ENCODE peak calls at places on chromosome 22, in seven cellular contexts. N, B, H, R, M, J and G are unnamed samples.

GRCh38 chr22:28994522-28994921 is 67.1 kb downstream of the C22orf31 start:
- DNase-seq in N (no peak), B (no peak), H (no peak), R (no peak), M (no peak), J (no peak), G (no peak)

GRCh38 chr22:36862251-36863242 is 1.7 kb downstream of the NCF4 start:
- DNase-seq in N (no peak), B (no peak), H (no peak), R (no peak), M (no peak), J (peak; percentile 64), G (no peak)

GRCh38 chr22:29044657-29045176 is 16.9 kb downstream of the C22orf31 start:
- DNase-seq in N (no peak), B (no peak), H (no peak), R (peak; percentile 44), M (no peak), J (no peak), G (no peak)

GRCh38 chr22:40567626-40568328 is 68.7 kb downstream of the MRTFA start:
- DNase-seq in N (no peak), B (no peak), H (no peak), R (no peak), M (no peak), J (no peak), G (no peak)

GRCh38 chr22:30178180-30179126 is 68.1 kb downstream of the LIF start:
- DNase-seq in N (peak; percentile 18), B (peak; percentile 35), H (no peak), R (no peak), M (no peak), J (no peak), G (no peak)

GRCh38 chr22:26134654-26135330 is 34.5 kb upstream of the SEZ6L start:
- DNase-seq in N (peak; percentile 6), B (no peak), H (no peak), R (no peak), M (no peak), J (no peak), G (no peak)

GRCh38 chr22:19847345-19847632 is 7.4 kb downstream of the GNB1L start:
- DNase-seq in N (no peak), B (no peak), H (no peak), R (no peak), M (no peak), J (no peak), G (no peak)

GRCh38 chr22:44917372-44918165 is 92.2 kb downstream of the PHF21B start:
- DNase-seq in N (no peak), B (no peak), H (no peak), R (no peak), M (no peak), J (peak; percentile 59), G (no peak)

GRCh38 chr22:43819691-43820670 is 7.9 kb upstream of the EFCAB6 start:
- DNase-seq in N (no peak), B (no peak), H (no peak), R (no peak), M (no peak), J (no peak), G (no peak)

GRCh38 chr22:45476814-45477213 is 25.9 kb upstream of the FBLN1 start:
- DNase-seq in N (no peak), B (no peak), H (no peak), R (no peak), M (no peak), J (no peak), G (no peak)

GRCh38 chr22:47166446-47167016 is 404.1 kb downstream of the TBC1D22A start:
- DNase-seq in N (no peak), B (peak; percentile 6), H (no peak), R (no peak), M (no peak), J (peak; percentile 49), G (no peak)

GRCh38 chr22:30483169-30483568 is 11.4 kb upstream of the SEC14L3 start:
- DNase-seq in N (no peak), B (no peak), H (no peak), R (no peak), M (no peak), J (no peak), G (no peak)

GRCh38 chr22:35892192-35892591 is 136.4 kb downstream of the RBFOX2 start:
- DNase-seq in N (no peak), B (no peak), H (no peak), R (peak; percentile 70), M (peak; percentile 48), J (no peak), G (no peak)

GRCh38 chr22:19448076-19448607 is 631 bp upstream of the C22orf39 start:
- DNase-seq in N (no peak), B (peak; percentile 50), H (peak; percentile 76), R (peak; percentile 60), M (no peak), J (no peak), G (no peak)

GRCh38 chr22:41048791-41049717 is 43.3 kb upstream of the EP300 start:
- DNase-seq in N (no peak), B (peak; percentile 58), H (peak; percentile 46), R (no peak), M (peak; percentile 79), J (peak; percentile 76), G (peak; percentile 54)

GRCh38 chr22:41256254-41256897 is 15.6 kb upstream of the CHADL start:
- DNase-seq in N (no peak), B (no peak), H (no peak), R (peak; percentile 93), M (peak; percentile 17), J (no peak), G (no peak)

GRCh38 chr22:17678817-17679385 is 40.3 kb downstream of the BCL2L13 start:
- DNase-seq in N (no peak), B (no peak), H (no peak), R (no peak), M (no peak), J (no peak), G (peak; percentile 63)

GRCh38 chr22:46682011-46682731 is 55.9 kb downstream of the CERK start:
- DNase-seq in N (no peak), B (no peak), H (no peak), R (no peak), M (no peak), J (no peak), G (no peak)

GRCh38 chr22:49015993-49016908 is 811.4 kb downstream of the BRD1 start:
- DNase-seq in N (no peak), B (no peak), H (peak; percentile 34), R (no peak), M (no peak), J (peak; percentile 61), G (no peak)

GRCh38 chr22:29693151-29693550 is 26.7 kb upstream of the CABP7 start:
- DNase-seq in N (no peak), B (no peak), H (no peak), R (no peak), M (no peak), J (no peak), G (no peak)

GRCh38 chr22:36166086-36166485 is 5.5 kb upstream of the APOL3 start:
- DNase-seq in N (no peak), B (no peak), H (no peak), R (no peak), M (no peak), J (no peak), G (no peak)

GRCh38 chr22:31084811-31085492 is 3.8 kb downstream of the SMTN start:
- DNase-seq in N (no peak), B (peak; percentile 82), H (peak; percentile 96), R (peak; percentile 75), M (no peak), J (peak; percentile 95), G (peak; percentile 35)

GRCh38 chr22:46303347-46303965 is 6.8 kb downstream of the GTSE1 start:
- DNase-seq in N (no peak), B (no peak), H (no peak), R (peak; percentile 30), M (no peak), J (no peak), G (no peak)

GRCh38 chr22:50242406-50242949 is 2.3 kb downstream of the TUBGCP6 start:
- DNase-seq in N (no peak), B (no peak), H (no peak), R (no peak), M (no peak), J (no peak), G (no peak)
- H3K4me3 ChIP-seq in N (no peak overlapping the region), B (no peak overlapping the region), H (peak overlapping the region; percentile 84), R (peak overlapping the region; percentile 94), M (peak overlapping the region; percentile 80), J (peak overlapping the region; percentile 87), G (peak overlapping the region; percentile 27)

DNA sequence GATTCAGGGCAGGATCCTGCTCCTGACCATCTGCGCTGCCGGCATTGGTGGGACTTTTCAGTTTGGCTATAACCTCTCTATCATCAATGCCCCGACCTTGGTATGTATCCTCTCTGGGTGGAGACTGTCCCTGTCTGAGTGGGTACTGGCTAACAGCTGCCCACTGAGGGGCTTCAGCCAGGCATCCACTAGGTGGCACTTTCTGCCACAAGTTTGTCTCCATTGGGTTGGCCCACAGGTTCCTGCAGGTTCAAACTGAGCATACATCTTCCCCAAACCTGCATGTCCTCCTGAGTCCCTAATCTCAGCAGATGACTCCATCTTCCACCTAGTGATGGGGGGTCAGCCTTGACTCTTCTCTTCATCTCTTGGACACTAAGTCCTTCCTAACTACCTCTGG is 4.4 kb downstream of the SLC2A11 start:
- DNase-seq in N (peak; percentile 32), B (peak; percentile 38), H (peak; percentile 65), R (peak; percentile 65), M (no peak), J (no peak), G (no peak)
- TF ChIP-seq CTCF in N (peak; percentile 80), B (peak; percentile 41), H (peak; percentile 67), R (peak; percentile 73), M (peak; percentile 69), J (peak; percentile 45), G (peak; percentile 81)

GRCh38 chr22:39458443-39459083 is 1.8 kb downstream of the MGAT3 start:
- DNase-seq in N (no peak), B (no peak), H (no peak), R (no peak), M (no peak), J (no peak), G (no peak)
- H3K4me3 ChIP-seq in N (no peak overlapping the region), B (no peak overlapping the region), H (no peak overlapping the region), R (no peak overlapping the region), M (no peak overlapping the region), J (peak overlapping the region; percentile 48), G (no peak overlapping the region)

DNA sequence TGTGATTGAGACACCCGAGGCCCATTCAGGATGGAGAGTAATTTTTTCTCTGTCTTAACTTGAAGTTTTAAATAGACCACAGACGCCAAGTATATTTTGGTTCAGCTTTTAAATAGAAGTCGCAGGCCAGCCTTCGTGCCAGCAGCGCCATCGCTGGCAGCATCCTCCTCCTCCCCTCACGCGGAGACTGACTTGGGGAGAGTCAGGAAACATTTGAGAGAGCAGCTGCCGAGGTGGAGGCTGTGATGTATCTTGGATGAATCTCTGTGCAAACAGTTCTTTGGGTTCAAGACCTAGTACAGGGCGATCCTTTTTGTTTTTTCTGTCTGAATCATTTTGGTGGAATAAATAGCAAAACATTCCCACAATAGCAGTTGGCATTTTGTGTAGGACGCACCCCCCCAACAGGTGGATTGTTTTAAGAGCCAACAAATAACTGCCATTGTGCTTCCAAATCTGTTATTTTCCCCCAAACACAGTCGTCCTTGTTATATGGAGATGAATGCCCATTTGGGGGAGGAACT is 920 bp upstream of the DMC1 start:
- DNase-seq in N (peak; percentile 7), B (peak; percentile 22), H (peak; percentile 26), R (peak; percentile 35), M (no peak), J (no peak), G (no peak)
- TF ChIP-seq CTCF in N (no peak), B (no peak), H (no peak), R (peak; percentile 28), M (no peak), J (no peak), G (peak; percentile 19)